ENCODE peak calls at places on chromosomes 7 and 10, in four cellular contexts. One of them, this sample, is unnamed.

GRCh38 chr10:113527181-113527580 is 25.7 kb upstream of the HABP2 start:
- DNase-seq in head of caudate nucleus: no peak
- DNase-seq in NCI-H2171: no peak
- DNase-seq in anterior cingulate cortex: no peak
- DNase-seq in this sample: no peak

GRCh38 chr10:126119591-126119990 is 223.2 kb downstream of the FANK1 start:
- DNase-seq in anterior cingulate cortex: no peak
- DNase-seq in head of caudate nucleus: no peak
- DNase-seq in NCI-H2171: no peak
- DNase-seq in this sample: no peak

GRCh38 chr10:119198438-119198837 is 8.9 kb upstream of the GRK5 start:
- DNase-seq in anterior cingulate cortex: no peak
- DNase-seq in head of caudate nucleus: peak; percentile 37
- DNase-seq in NCI-H2171: no peak
- DNase-seq in this sample: no peak

GRCh38 chr10:77837925-77838595 is 88.5 kb downstream of the DLG5 start:
- DNase-seq in head of caudate nucleus: no peak
- DNase-seq in NCI-H2171: no peak
- DNase-seq in anterior cingulate cortex: no peak
- DNase-seq in this sample: no peak

GRCh38 chr7:92872701-92873100 is 36.3 kb upstream of the CDK6 start:
- DNase-seq in anterior cingulate cortex: no peak
- DNase-seq in NCI-H2171: no peak
- DNase-seq in head of caudate nucleus: no peak
- DNase-seq in this sample: no peak

GRCh38 chr7:27123477-27124053 is 7.0 kb downstream of the HOXA4 start:
- DNase-seq in anterior cingulate cortex: no peak
- DNase-seq in head of caudate nucleus: no peak
- DNase-seq in NCI-H2171: no peak
- DNase-seq in this sample: no peak

GRCh38 chr10:80390740-80391139 is 17.6 kb upstream of the PRXL2A start:
- DNase-seq in NCI-H2171: no peak
- DNase-seq in anterior cingulate cortex: no peak
- DNase-seq in head of caudate nucleus: no peak
- DNase-seq in this sample: no peak

GRCh38 chr10:10222288-10222945 is 795.3 kb upstream of the CELF2 start:
- DNase-seq in head of caudate nucleus: no peak
- DNase-seq in NCI-H2171: no peak
- DNase-seq in anterior cingulate cortex: no peak
- DNase-seq in this sample: no peak

GRCh38 chr7:133887459-133887858 is 239.7 kb upstream of the LRGUK start:
- DNase-seq in NCI-H2171: no peak
- DNase-seq in head of caudate nucleus: no peak
- DNase-seq in anterior cingulate cortex: no peak
- DNase-seq in this sample: no peak

GRCh38 chr10:17801507-17801906 is 7.6 kb upstream of the MRC1 start:
- DNase-seq in head of caudate nucleus: no peak
- DNase-seq in anterior cingulate cortex: no peak
- DNase-seq in NCI-H2171: no peak
- DNase-seq in this sample: no peak

GRCh38 chr10:132446661-132447445 is 49.9 kb downstream of the PWWP2B start:
- DNase-seq in head of caudate nucleus: no peak
- DNase-seq in NCI-H2171: no peak
- DNase-seq in anterior cingulate cortex: no peak
- DNase-seq in this sample: no peak

GRCh38 chr10:68647928-68648327 is 73.1 kb upstream of the CCAR1 start:
- DNase-seq in NCI-H2171: no peak
- DNase-seq in anterior cingulate cortex: no peak
- DNase-seq in head of caudate nucleus: no peak
- DNase-seq in this sample: no peak

GRCh38 chr7:101736077-101736476 is 81.3 kb upstream of the CUX1 start:
- DNase-seq in NCI-H2171: no peak
- DNase-seq in head of caudate nucleus: no peak
- DNase-seq in anterior cingulate cortex: no peak
- DNase-seq in this sample: no peak

GRCh38 chr10:78139336-78139735 is 105.7 kb downstream of the RPS24 start:
- DNase-seq in NCI-H2171: peak; percentile 76
- DNase-seq in anterior cingulate cortex: peak; percentile 23
- DNase-seq in head of caudate nucleus: peak; percentile 17
- DNase-seq in this sample: no peak

GRCh38 chr7:41003031-41003925 is 699.6 kb downstream of the INHBA start:
- DNase-seq in anterior cingulate cortex: no peak
- DNase-seq in NCI-H2171: no peak
- DNase-seq in head of caudate nucleus: peak; percentile 49
- DNase-seq in this sample: no peak

GRCh38 chr10:84701321-84701720 is 372.9 kb downstream of the CCSER2 start:
- DNase-seq in head of caudate nucleus: no peak
- DNase-seq in NCI-H2171: no peak
- DNase-seq in anterior cingulate cortex: no peak
- DNase-seq in this sample: no peak

GRCh38 chr10:126061526-126061925 is 165.2 kb downstream of the FANK1 start:
- DNase-seq in anterior cingulate cortex: no peak
- DNase-seq in head of caudate nucleus: no peak
- DNase-seq in NCI-H2171: no peak
- DNase-seq in this sample: no peak

GRCh38 chr7:46814516-46815250 is 767.2 kb downstream of the TNS3 start:
- DNase-seq in head of caudate nucleus: no peak
- DNase-seq in NCI-H2171: no peak
- DNase-seq in anterior cingulate cortex: no peak
- DNase-seq in this sample: no peak

GRCh38 chr7:157577796-157578339 is 241.1 kb downstream of the DNAJB6 start:
- DNase-seq in anterior cingulate cortex: no peak
- DNase-seq in NCI-H2171: no peak
- DNase-seq in head of caudate nucleus: no peak
- DNase-seq in this sample: no peak

GRCh38 chr10:60753817-60754216 is 24.5 kb upstream of the CDK1 start:
- DNase-seq in NCI-H2171: no peak
- DNase-seq in anterior cingulate cortex: no peak
- DNase-seq in head of caudate nucleus: no peak
- DNase-seq in this sample: no peak

GRCh38 chr10:85598646-85599045 is 767.9 kb downstream of the GRID1 start:
- DNase-seq in anterior cingulate cortex: no peak
- DNase-seq in head of caudate nucleus: no peak
- DNase-seq in NCI-H2171: no peak
- DNase-seq in this sample: no peak

GRCh38 chr7:48365010-48365409 is 193.8 kb downstream of the ABCA13 start:
- DNase-seq in anterior cingulate cortex: no peak
- DNase-seq in head of caudate nucleus: no peak
- DNase-seq in NCI-H2171: no peak
- DNase-seq in this sample: no peak

GRCh38 chr10:44828515-44829142 is 82.5 kb upstream of the TMEM72 start:
- DNase-seq in anterior cingulate cortex: no peak
- DNase-seq in head of caudate nucleus: no peak
- DNase-seq in NCI-H2171: no peak
- DNase-seq in this sample: no peak

GRCh38 chr10:113335603-113336002 is 217.2 kb upstream of the HABP2 start:
- DNase-seq in head of caudate nucleus: no peak
- DNase-seq in NCI-H2171: no peak
- DNase-seq in anterior cingulate cortex: no peak
- DNase-seq in this sample: no peak

GRCh38 chr10:114551310-114551972 is 106.6 kb downstream of the ABLIM1 start:
- DNase-seq in NCI-H2171: no peak
- DNase-seq in head of caudate nucleus: peak; percentile 22
- DNase-seq in anterior cingulate cortex: peak; percentile 24
- DNase-seq in this sample: no peak

GRCh38 chr10:82252081-82252480 is 377.1 kb downstream of the NRG3 start:
- DNase-seq in NCI-H2171: no peak
- DNase-seq in anterior cingulate cortex: no peak
- DNase-seq in head of caudate nucleus: no peak
- DNase-seq in this sample: no peak

GRCh38 chr7:129588268-129588667 is 23.3 kb upstream of the NRF1 start:
- DNase-seq in anterior cingulate cortex: no peak
- DNase-seq in NCI-H2171: no peak
- DNase-seq in head of caudate nucleus: no peak
- DNase-seq in this sample: no peak

GRCh38 chr10:62817120-62817762 is 1.1 kb upstream of the EGR2 start:
- DNase-seq in NCI-H2171: no peak
- DNase-seq in anterior cingulate cortex: peak; percentile 66
- DNase-seq in head of caudate nucleus: peak; percentile 66
- DNase-seq in this sample: no peak

GRCh38 chr7:95693551-95694333 is 78.6 kb upstream of the DYNC1I1 start:
- DNase-seq in NCI-H2171: no peak
- DNase-seq in anterior cingulate cortex: no peak
- DNase-seq in head of caudate nucleus: no peak
- DNase-seq in this sample: no peak

GRCh38 chr10:22599048-22599561 is 115.3 kb downstream of the PIP4K2A start:
- DNase-seq in anterior cingulate cortex: no peak
- DNase-seq in head of caudate nucleus: no peak
- DNase-seq in NCI-H2171: no peak
- DNase-seq in this sample: no peak

GRCh38 chr7:45654341-45654740 is 80.2 kb downstream of the ADCY1 start:
- DNase-seq in head of caudate nucleus: no peak
- DNase-seq in NCI-H2171: no peak
- DNase-seq in anterior cingulate cortex: no peak
- DNase-seq in this sample: no peak

GRCh38 chr10:66783296-66783695 is 142.5 kb upstream of the LRRTM3 start:
- DNase-seq in anterior cingulate cortex: no peak
- DNase-seq in NCI-H2171: no peak
- DNase-seq in head of caudate nucleus: no peak
- DNase-seq in this sample: no peak

GRCh38 chr10:89563861-89564478 is 28.6 kb upstream of the SLC16A12 start:
- DNase-seq in head of caudate nucleus: peak; percentile 49
- DNase-seq in anterior cingulate cortex: no peak
- DNase-seq in NCI-H2171: peak; percentile 11
- DNase-seq in this sample: peak; percentile 31

GRCh38 chr10:110898391-110898790 is 20.6 kb downstream of the BBIP1 start:
- DNase-seq in anterior cingulate cortex: no peak
- DNase-seq in NCI-H2171: no peak
- DNase-seq in head of caudate nucleus: no peak
- DNase-seq in this sample: no peak